ENCODE peak calls at places on chromosomes 3 and 15, in six cellular contexts. X is dorsolateral prefrontal cortex, A is suprapubic skin, W is fibroblast of lung, M is HepG2, K is cardiac muscle cell. B is an unnamed sample.

GRCh38 chr15:67563961-67564570 is 21.6 kb downstream of the MAP2K5 start:
- DNase-seq in W (no peak), X (no peak), A (no peak), M (no peak), K (no peak), B (no peak)

GRCh38 chr3:12224181-12225147 is 64.4 kb upstream of the PPARG start:
- DNase-seq in X (peak), A (no peak), M (peak), K (no peak), W (peak), B (peak)

GRCh38 chr3:107416886-107417285 is 39.6 kb downstream of the CCDC54 start:
- DNase-seq in M (no peak), W (peak), K (no peak), X (no peak), A (no peak), B (no peak)

GRCh38 chr3:142817897-142818296 is 71.0 kb downstream of the PCOLCE2 start:
- DNase-seq in K (peak), A (no peak), X (no peak), M (no peak), W (no peak), B (no peak)

GRCh38 chr15:52351206-52351907 is 55.8 kb upstream of the MYO5C start:
- DNase-seq in K (no peak), W (no peak), X (no peak), A (no peak), M (no peak), B (no peak)

GRCh38 chr15:53454843-53455721 is 304.4 kb downstream of the WDR72 start:
- DNase-seq in A (no peak), K (no peak), W (no peak), X (no peak), M (peak), B (peak)

GRCh38 chr15:80462836-80463512 is 58.8 kb downstream of the ARNT2 start:
- DNase-seq in A (no peak), K (no peak), W (peak), M (no peak), X (no peak), B (no peak)

GRCh38 chr3:37032961-37033360 is 39.6 kb downstream of the MLH1 start:
- DNase-seq in X (no peak), A (no peak), M (no peak), W (no peak), K (no peak), B (no peak)

GRCh38 chr3:160567774-160568173 is 2.4 kb upstream of the KPNA4 start:
- DNase-seq in M (no peak), X (no peak), W (no peak), K (no peak), A (no peak), B (no peak)

GRCh38 chr15:53721334-53722087 is 38.0 kb downstream of the WDR72 start:
- DNase-seq in X (no peak), M (no peak), W (no peak), A (no peak), K (no peak), B (peak)

GRCh38 chr3:71465371-71466007 is 118.0 kb downstream of the FOXP1 start:
- DNase-seq in A (no peak), M (no peak), W (no peak), K (no peak), X (no peak), B (no peak)

GRCh38 chr15:50907866-50908208 is 646 bp upstream of the AP4E1 start:
- DNase-seq in X (no peak), A (no peak), K (peak), W (peak), M (peak), B (peak)

GRCh38 chr3:153495422-153495821 is 333.4 kb downstream of the RAP2B start:
- DNase-seq in A (no peak), M (no peak), W (no peak), K (no peak), X (no peak), B (no peak)

GRCh38 chr3:99532246-99532645 is 106.1 kb upstream of the COL8A1 start:
- DNase-seq in K (peak), W (peak), X (no peak), A (no peak), M (peak), B (peak)

GRCh38 chr3:116614795-116615362 is 94.7 kb upstream of the TUSC7 start:
- DNase-seq in A (no peak), M (peak), K (peak), X (no peak), W (peak), B (peak)

GRCh38 chr3:123884258-123884831 is at the start of gene MYLK:
- DNase-seq in A (peak), X (no peak), W (peak), M (peak), K (peak), B (peak)
- H3K27ac ChIP-seq in A (no peak), X (no peak), W (peak), M (no peak), K (no peak), B (no peak)

GRCh38 chr3:26622634-26623408 is at the start of gene LRRC3B:
- DNase-seq in A (no peak), K (peak), W (no peak), M (no peak), X (peak), B (no peak)
- H3K4me3 ChIP-seq in A (peak), K (peak), W (no peak), M (no peak), X (peak), B (no peak)

GRCh38 chr3:177603137-177603603 is 405.9 kb upstream of the TBL1XR1 start:
- DNase-seq in W (peak), A (no peak), M (no peak), K (no peak), X (no peak), B (no peak)
- H3K27ac ChIP-seq in W (no peak), A (no peak), M (no peak), K (no peak), X (no peak), B (peak)

GRCh38 chr15:82999905-83000671 is 11.4 kb downstream of the C15orf40 start:
- DNase-seq in X (no peak), W (peak), M (peak), K (peak), A (no peak), B (peak)
- H3K4me3 ChIP-seq in X (peak), W (peak), M (no peak), K (no peak), A (peak), B (peak)

DNA sequence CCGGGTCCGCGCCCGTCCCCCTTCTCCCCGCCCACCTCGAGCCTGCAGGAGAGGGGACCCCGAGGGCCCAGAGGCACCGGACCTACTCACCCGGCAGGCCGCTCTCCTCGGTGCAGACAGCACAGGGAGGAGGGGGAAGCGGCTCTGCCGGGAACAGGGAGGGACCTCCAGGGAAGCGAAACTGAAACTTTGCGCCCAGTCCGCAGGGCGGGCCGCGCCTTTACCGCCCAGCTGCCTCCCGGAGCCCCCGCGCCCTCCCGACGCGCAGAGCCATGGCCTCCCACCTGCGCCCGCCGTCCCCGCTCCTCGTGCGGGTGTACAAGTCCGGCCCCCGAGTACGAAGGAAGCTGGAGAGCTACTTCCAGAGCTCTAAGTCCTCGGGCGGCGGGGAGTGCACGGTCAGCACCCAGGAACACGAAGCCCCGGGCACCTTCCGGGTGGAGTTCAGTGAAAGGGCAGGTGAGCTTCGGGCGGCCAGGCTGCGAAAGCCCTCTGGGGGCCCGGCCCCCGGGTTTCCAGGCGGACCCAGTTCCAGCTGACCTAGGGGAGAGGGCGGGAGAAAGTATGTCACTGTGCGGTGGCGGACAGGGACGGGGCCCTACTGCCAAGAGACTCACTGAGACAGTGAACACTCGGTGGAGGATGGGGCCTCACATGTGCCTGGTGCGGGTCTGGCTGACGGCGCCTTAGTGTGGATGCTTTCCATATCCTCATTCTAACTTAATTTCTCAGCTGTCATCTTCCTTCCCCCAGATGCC is at the start of the genes DTX3L and PARP9:
- DNase-seq in K (peak), W (peak), M (peak), X (peak), A (peak), B (peak)
- H3K27ac ChIP-seq in K (no peak), W (peak), M (peak), X (peak), A (peak), B (peak)

GRCh38 chr3:114624676-114625181 is 330.9 kb downstream of the TIGIT start:
- DNase-seq in X (peak), W (peak), A (peak), M (peak), K (no peak), B (peak)

GRCh38 chr3:114624047-114624445 is 330.2 kb downstream of the TIGIT start:
- DNase-seq in K (peak), M (peak), X (no peak), W (peak), A (peak), B (no peak)

GRCh38 chr3:114626751-114627150 is 332.9 kb downstream of the TIGIT start:
- DNase-seq in W (peak), A (no peak), K (no peak), X (no peak), M (no peak), B (no peak)

GRCh38 chr3:114623420-114624046 is 329.7 kb downstream of the TIGIT start:
- DNase-seq in W (peak), A (no peak), K (no peak), X (no peak), M (peak), B (peak)

DNA sequence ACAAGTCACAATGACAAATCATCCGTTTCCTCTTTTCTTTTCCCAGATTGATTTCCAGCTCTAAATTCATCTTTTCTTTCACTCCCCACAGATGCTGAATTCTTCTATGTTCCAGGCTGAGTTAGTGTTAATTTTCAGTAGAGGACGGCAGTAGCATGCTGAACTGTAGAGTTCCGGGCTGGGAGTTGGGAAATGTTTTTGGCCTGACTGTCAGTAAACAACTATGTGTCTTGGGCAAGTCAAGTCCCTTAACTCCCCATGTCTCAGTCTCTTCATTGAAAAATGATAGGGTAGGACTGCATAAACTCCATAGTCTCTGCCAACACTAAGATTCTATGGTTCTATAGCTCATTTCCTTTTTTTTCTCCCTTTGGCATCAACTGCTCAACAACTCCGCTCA is 333.9 kb downstream of the TIGIT start:
- DNase-seq in A (no peak), W (peak), K (no peak), X (no peak), M (no peak), B (no peak)
- H3K4me3 ChIP-seq in A (no peak), W (no peak), K (no peak), X (no peak), M (no peak), B (no peak)

GRCh38 chr3:127732879-127733350 is 60.2 kb downstream of the ABTB1 start:
- DNase-seq in K (no peak), W (peak), A (no peak), X (no peak), M (no peak), B (no peak)

GRCh38 chr3:127732303-127732702 is 59.6 kb downstream of the ABTB1 start:
- DNase-seq in W (no peak), A (no peak), X (no peak), K (no peak), M (no peak), B (peak)

GRCh38 chr3:127730171-127730570 is 57.4 kb downstream of the ABTB1 start:
- DNase-seq in M (no peak), W (no peak), K (no peak), X (no peak), A (no peak), B (no peak)

GRCh38 chr3:127730666-127731294 is 58.0 kb downstream of the ABTB1 start:
- DNase-seq in W (no peak), X (no peak), M (no peak), K (no peak), A (no peak), B (peak)

DNA sequence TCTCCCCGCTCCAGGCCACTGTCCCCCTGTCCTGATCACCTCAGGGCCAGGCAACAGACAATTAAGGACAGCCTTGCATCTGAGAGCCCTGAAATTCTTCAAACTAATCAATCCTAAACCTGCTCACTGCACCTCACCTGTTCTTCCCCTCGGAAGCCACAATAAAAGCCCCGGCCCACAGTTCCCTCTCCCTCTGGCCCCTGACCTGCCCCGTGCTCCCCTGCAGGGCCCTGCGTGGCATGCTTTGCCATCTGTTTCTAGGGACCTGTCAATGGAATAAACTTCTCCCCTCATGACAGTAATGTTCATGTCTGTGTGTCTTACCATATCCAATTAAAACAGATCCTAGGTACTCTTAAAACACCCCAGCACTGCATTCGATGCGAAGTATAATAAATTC is 58.8 kb downstream of the ABTB1 start:
- DNase-seq in X (no peak), M (no peak), K (no peak), W (no peak), A (no peak), B (no peak)
- H3K27ac ChIP-seq in X (no peak), M (no peak), K (no peak), W (no peak), A (no peak), B (no peak)

GRCh38 chr3:32238027-32238815 is at the start of gene CMTM8:
- DNase-seq in K (peak), W (peak), M (peak), A (no peak), X (no peak), B (peak)

GRCh38 chr3:32239638-32240550 is 1.4 kb downstream of the CMTM8 start:
- DNase-seq in K (peak), W (no peak), M (peak), A (no peak), X (no peak), B (peak)

GRCh38 chr3:32236377-32236776 is 2.1 kb upstream of the CMTM8 start:
- DNase-seq in X (no peak), K (no peak), A (no peak), W (no peak), M (no peak), B (no peak)

GRCh38 chr3:32238816-32239637 is 547 bp downstream of the CMTM8 start:
- DNase-seq in X (peak), K (peak), M (no peak), A (no peak), W (peak), B (peak)

DNA sequence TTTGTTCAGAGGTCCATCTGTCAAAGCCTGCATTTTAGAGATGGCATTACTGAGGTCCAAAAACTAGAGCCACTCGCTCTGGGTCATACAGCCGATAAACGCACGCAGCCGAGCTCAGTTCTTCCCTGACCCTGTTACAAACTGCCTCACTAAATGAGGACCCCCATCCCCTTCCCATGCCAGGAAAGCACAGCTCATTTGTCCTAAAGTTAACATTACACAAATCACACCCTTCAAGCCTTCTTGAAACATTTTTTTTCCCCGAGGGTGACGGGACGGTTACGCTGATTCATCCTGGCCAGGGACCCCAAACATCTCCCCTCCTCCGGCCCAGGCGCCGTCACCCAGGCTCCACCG is 832 bp upstream of the CMTM8 start:
- DNase-seq in M (no peak), K (no peak), A (no peak), W (no peak), X (no peak), B (no peak)
- H3K4me3 ChIP-seq in M (peak), K (peak), A (peak), W (peak), X (peak), B (peak)

DNA sequence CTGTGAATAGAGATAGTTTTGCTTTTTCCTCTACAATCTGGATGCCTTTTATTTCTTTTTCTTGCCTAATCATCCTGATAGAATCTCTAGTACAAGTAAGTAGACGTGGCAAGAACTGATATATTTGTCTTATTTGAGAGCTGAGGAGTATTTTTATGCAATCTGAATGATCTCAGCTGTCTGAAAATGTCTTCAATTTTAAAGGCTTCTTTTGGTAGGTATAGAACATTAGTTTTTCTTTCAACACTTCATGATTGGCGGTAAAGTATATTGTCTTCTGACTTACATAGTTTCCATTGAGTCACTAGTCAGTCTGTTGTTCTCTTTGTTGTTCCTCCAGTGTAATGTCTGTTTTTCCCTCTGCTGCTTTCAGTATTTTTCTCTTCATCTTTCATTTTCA is 31.3 kb downstream of the MGA start:
- DNase-seq in K (no peak), W (peak), X (no peak), A (no peak), M (no peak), B (no peak)
- H3K27ac ChIP-seq in K (peak), W (no peak), X (no peak), A (no peak), M (no peak), B (no peak)

GRCh38 chr3:4982773-4983738 is 3.8 kb downstream of the BHLHE40 start:
- DNase-seq in M (no peak), X (no peak), K (no peak), W (peak), A (no peak), B (no peak)
- H3K4me3 ChIP-seq in M (peak), X (peak), K (no peak), W (no peak), A (peak), B (no peak)